ENCODE peak calls at places on chromosomes 12 and 14, in five cellular contexts. T is D341Med, C is kidney glomerular epithelial cell, X is epithelial cell of prostate, I is NCI-H1092. A is an unnamed sample.

GRCh38 chr12:46209914-46210834 is 58.7 kb downstream of the SLC38A1 start:
- DNase-seq in I (peak; percentile 95), C (no peak), X (peak; percentile 81), T (no peak), A (no peak)

GRCh38 chr12:50276068-50276467 is 7.3 kb downstream of the LIMA1 start:
- DNase-seq in C (no peak), X (no peak), T (no peak), I (no peak), A (no peak)

GRCh38 chr14:60657609-60657983 is 8.3 kb upstream of the SIX1 start:
- DNase-seq in I (no peak), T (no peak), X (no peak), C (no peak), A (no peak)

GRCh38 chr12:1606021-1606622 is 11.7 kb upstream of the FBXL14 start:
- DNase-seq in C (peak; percentile 77), T (peak; percentile 71), X (peak; percentile 72), I (peak; percentile 14), A (peak; percentile 80)

GRCh38 chr14:93946506-93947170 is 19.5 kb downstream of the FAM181A start:
- DNase-seq in X (no peak), I (no peak), T (no peak), C (no peak), A (no peak)

GRCh38 chr12:22100952-22101748 is 55.1 kb downstream of the CMAS start:
- DNase-seq in I (no peak), C (peak; percentile 19), X (peak; percentile 24), T (peak; percentile 38), A (no peak)

GRCh38 chr12:92717202-92717601 is 14.4 kb downstream of the PLEKHG7 start:
- DNase-seq in I (no peak), C (no peak), T (no peak), X (no peak), A (no peak)

GRCh38 chr12:63220921-63221320 is 69.9 kb upstream of the AVPR1A start:
- DNase-seq in C (no peak), T (no peak), X (no peak), I (no peak), A (no peak)

GRCh38 chr12:15574353-15574752 is 214.8 kb downstream of the EPS8 start:
- DNase-seq in I (no peak), C (no peak), T (no peak), X (no peak), A (no peak)

GRCh38 chr14:91119556-91120311 is 5.9 kb downstream of the DGLUCY start:
- DNase-seq in X (peak; percentile 87), I (no peak), C (peak; percentile 18), T (no peak), A (peak; percentile 33)

GRCh38 chr14:83556746-83557460 is 1973.0 kb upstream of the FLRT2 start:
- DNase-seq in C (peak; percentile 57), T (no peak), I (no peak), X (no peak), A (peak; percentile 11)

GRCh38 chr12:124240493-124240892 is 54.4 kb upstream of the RFLNA start:
- DNase-seq in X (no peak), I (no peak), T (peak; percentile 57), C (no peak), A (peak; percentile 35)

GRCh38 chr12:64019101-64019500 is 174.6 kb downstream of the SRGAP1 start:
- DNase-seq in T (no peak), I (no peak), X (no peak), C (no peak), A (no peak)

GRCh38 chr12:55720894-55721444 is 776 bp downstream of the RDH5 start:
- DNase-seq in C (peak; percentile 83), I (no peak), T (no peak), X (no peak), A (peak; percentile 80)

GRCh38 chr14:67583711-67584644 is 16.1 kb downstream of the PIGH start:
- DNase-seq in C (peak; percentile 31), T (peak; percentile 74), X (no peak), I (peak; percentile 56), A (peak; percentile 56)

GRCh38 chr14:96455588-96455987 is 46.6 kb upstream of the PAPOLA start:
- DNase-seq in C (no peak), X (no peak), T (no peak), I (no peak), A (no peak)

GRCh38 chr12:82019533-82019932 is 260.4 kb upstream of the PPFIA2 start:
- DNase-seq in C (no peak), X (no peak), I (no peak), T (no peak), A (no peak)

GRCh38 chr14:26598672-26599131 is 869 bp upstream of the NOVA1 start:
- DNase-seq in T (peak; percentile 29), I (no peak), X (no peak), C (peak; percentile 16), A (no peak)

GRCh38 chr12:68336754-68337343 is 4.7 kb upstream of the MDM1 start:
- DNase-seq in I (peak; percentile 74), T (no peak), C (no peak), X (peak; percentile 60), A (peak; percentile 22)

GRCh38 chr12:34402899-34403705 is 380.8 kb downstream of the ALG10 start:
- DNase-seq in X (no peak), C (no peak), I (no peak), T (peak; percentile 5), A (no peak)

GRCh38 chr12:75404231-75404630 is 13.3 kb downstream of the GLIPR1L2 start:
- DNase-seq in T (no peak), C (no peak), I (no peak), X (no peak), A (no peak)

GRCh38 chr14:93047187-93047586 is 68.5 kb downstream of the ITPK1 start:
- DNase-seq in I (no peak), X (no peak), T (no peak), C (no peak), A (no peak)

A was measured in A549.